ENCODE peak calls at places on chromosomes 11 and 22, in seven cellular contexts. E is GM23338, D is stomach, L is AG09309, F is Peyer's patch, V is psoas muscle, I is suprapubic skin. R is an unnamed sample.

GRCh38 chr11:72840780-72841179 is 26.6 kb downstream of the ATG16L2 start:
- DNase-seq in E (no peak), D (no peak), F (no peak), L (peak; percentile 81), I (no peak), V (no peak), R (no peak)

GRCh38 chr11:60836866-60837510 is 4.9 kb upstream of the CCDC86 start:
- DNase-seq in L (no peak), I (no peak), F (no peak), D (no peak), V (peak; percentile 15), E (no peak), R (no peak)

GRCh38 chr11:41459602-41460405 is at the start of gene LRRC4C:
- DNase-seq in I (no peak), F (no peak), V (no peak), D (no peak), L (no peak), E (peak; percentile 34), R (no peak)

GRCh38 chr11:70537576-70538571 is 139.5 kb downstream of the CTTN start:
- DNase-seq in F (no peak), I (no peak), D (no peak), V (peak; percentile 45), L (no peak), E (no peak), R (no peak)

GRCh38 chr22:37930270-37930951 is 23.0 kb downstream of the C22orf23 start:
- DNase-seq in L (no peak), E (peak; percentile 61), F (no peak), V (no peak), D (no peak), I (no peak), R (peak; percentile 52)

GRCh38 chr11:5369793-5370192 is 13.8 kb upstream of the OR51M1 start:
- DNase-seq in D (no peak), E (peak; percentile 34), L (no peak), I (no peak), V (no peak), F (no peak), R (no peak)

GRCh38 chr11:16000065-16000464 is 356.3 kb downstream of the SOX6 start:
- DNase-seq in I (no peak), E (no peak), V (no peak), L (peak; percentile 16), D (no peak), F (no peak), R (no peak)

GRCh38 chr22:41028841-41029240 is 63.6 kb upstream of the EP300 start:
- DNase-seq in E (no peak), I (no peak), L (peak; percentile 87), V (no peak), F (no peak), D (no peak), R (no peak)

GRCh38 chr11:19828382-19829108 is 115.9 kb downstream of the NAV2 start:
- DNase-seq in D (no peak), I (no peak), E (no peak), F (no peak), L (no peak), V (no peak), R (no peak)

GRCh38 chr11:44316388-44317240 is 6.7 kb upstream of the ALX4 start:
- DNase-seq in V (no peak), F (no peak), E (peak; percentile 74), I (no peak), L (no peak), D (no peak), R (no peak)

GRCh38 chr22:17774206-17774927 is at the start of gene BID:
- DNase-seq in D (peak; percentile 60), E (peak; percentile 40), L (no peak), I (no peak), F (peak; percentile 84), V (peak; percentile 71), R (no peak)

GRCh38 chr11:107018274-107018901 is at the start of gene GUCY1A2:
- DNase-seq in L (no peak), V (peak; percentile 48), I (no peak), D (no peak), F (no peak), E (peak; percentile 53), R (peak; percentile 73)

GRCh38 chr11:73995247-73995646 is 12.6 kb upstream of the UCP2 start:
- DNase-seq in F (peak; percentile 21), D (no peak), E (no peak), I (no peak), L (no peak), V (no peak), R (no peak)

GRCh38 chr22:41479671-41480396 is 10.9 kb downstream of the ACO2 start:
- DNase-seq in D (no peak), L (no peak), V (no peak), E (peak; percentile 75), I (no peak), F (no peak), R (no peak)

GRCh38 chr11:2444301-2445106 is at the start of the genes KCNQ1 and TRPM5:
- DNase-seq in V (peak; percentile 61), D (peak; percentile 88), I (no peak), E (peak; percentile 79), L (no peak), F (peak; percentile 90), R (peak; percentile 74)

GRCh38 chr11:17986711-17987220 is 26.1 kb downstream of the SERGEF start:
- DNase-seq in L (no peak), V (no peak), D (no peak), F (no peak), E (no peak), I (no peak), R (no peak)

GRCh38 chr11:71251159-71251721 is 1.1 kb downstream of the SHANK2 start:
- DNase-seq in E (peak; percentile 46), D (peak; percentile 54), V (no peak), L (no peak), F (peak; percentile 40), I (peak; percentile 79), R (peak; percentile 77)

GRCh38 chr11:93945596-93945995 is 75.6 kb upstream of the HEPHL1 start:
- DNase-seq in V (no peak), I (no peak), D (no peak), F (no peak), L (no peak), E (no peak), R (no peak)

GRCh38 chr11:93936416-93936815 is 84.7 kb upstream of the HEPHL1 start:
- DNase-seq in D (no peak), I (no peak), E (no peak), F (no peak), V (no peak), L (no peak), R (no peak)

GRCh38 chr11:93939084-93939780 is 81.9 kb upstream of the HEPHL1 start:
- DNase-seq in V (no peak), F (no peak), D (no peak), E (no peak), L (peak; percentile 29), I (no peak), R (no peak)

GRCh38 chr11:93940395-93940794 is 80.8 kb upstream of the HEPHL1 start:
- DNase-seq in L (no peak), V (no peak), I (no peak), F (no peak), E (no peak), D (no peak), R (no peak)

DNA sequence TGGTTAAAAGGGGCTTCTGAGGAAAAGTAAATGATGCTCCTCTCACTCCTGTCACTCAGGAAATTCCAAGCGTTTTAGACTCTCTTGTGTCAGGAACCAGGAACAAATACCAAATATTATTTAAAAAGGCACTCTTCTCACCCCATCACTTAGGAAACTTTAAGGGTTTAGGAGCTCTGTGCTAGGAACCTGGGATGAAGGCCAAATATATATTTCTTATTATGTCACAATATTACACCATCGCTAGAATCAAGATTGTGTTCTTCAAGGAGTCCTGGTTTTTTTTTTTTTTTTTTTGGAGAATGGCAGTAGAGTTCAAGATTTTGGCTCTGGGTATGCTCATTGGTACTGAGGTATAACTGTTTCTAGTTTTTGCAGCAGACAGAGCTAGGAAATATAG is 79.0 kb upstream of the HEPHL1 start:
- DNase-seq in F (no peak), I (no peak), V (no peak), E (no peak), D (no peak), L (no peak), R (no peak)
- H3K4me3 ChIP-seq in F (no peak overlapping the region), I (no peak overlapping the region), V (no peak overlapping the region), E (no peak overlapping the region), D (no peak overlapping the region), L (no peak overlapping the region), R (no peak overlapping the region)

GRCh38 chr22:46769706-46770105 is 7.3 kb downstream of the TBC1D22A start:
- DNase-seq in L (no peak), I (no peak), F (no peak), E (no peak), D (no peak), V (no peak), R (no peak)

GRCh38 chr22:46769191-46769675 is 6.8 kb downstream of the TBC1D22A start:
- DNase-seq in I (no peak), D (peak; percentile 58), L (no peak), F (peak; percentile 81), E (no peak), V (peak; percentile 84), R (no peak)

GRCh38 chr22:46773074-46773473 is 10.6 kb downstream of the TBC1D22A start:
- DNase-seq in F (no peak), L (no peak), E (no peak), V (no peak), I (no peak), D (no peak), R (no peak)

GRCh38 chr22:46770151-46770641 is 7.7 kb downstream of the TBC1D22A start:
- DNase-seq in V (no peak), L (no peak), D (no peak), I (no peak), F (no peak), E (no peak), R (no peak)

GRCh38 chr22:46770726-46771125 is 8.3 kb downstream of the TBC1D22A start:
- DNase-seq in V (no peak), E (no peak), D (no peak), F (peak; percentile 79), L (no peak), I (no peak), R (no peak)
- H3K4me3 ChIP-seq in V (no peak overlapping the region), E (no peak overlapping the region), D (no peak overlapping the region), F (no peak overlapping the region), L (no peak overlapping the region), I (no peak overlapping the region), R (no peak overlapping the region)

GRCh38 chr11:77124041-77124440 is 4.0 kb upstream of the MYO7A start:
- DNase-seq in I (no peak), D (no peak), V (no peak), E (no peak), F (no peak), L (no peak), R (no peak)

GRCh38 chr11:77121096-77121640 is 6.9 kb upstream of the MYO7A start:
- DNase-seq in E (no peak), L (no peak), I (no peak), F (no peak), V (peak; percentile 24), D (no peak), R (peak; percentile 63)

GRCh38 chr11:77123591-77123990 is 4.5 kb upstream of the MYO7A start:
- DNase-seq in L (no peak), I (no peak), V (peak; percentile 34), F (no peak), E (no peak), D (no peak), R (no peak)

GRCh38 chr11:77121876-77122575 is 6.0 kb upstream of the MYO7A start:
- DNase-seq in F (no peak), E (no peak), D (no peak), V (peak; percentile 23), L (no peak), I (no peak), R (no peak)

GRCh38 chr11:77122576-77123212 is 5.4 kb upstream of the MYO7A start:
- DNase-seq in E (no peak), F (no peak), I (no peak), D (no peak), L (no peak), V (peak; percentile 8), R (no peak)
- H3K4me3 ChIP-seq in E (no peak overlapping the region), F (no peak overlapping the region), I (no peak overlapping the region), D (no peak overlapping the region), L (no peak overlapping the region), V (no peak overlapping the region), R (no peak overlapping the region)

GRCh38 chr11:8080674-8081590 is at the start of gene TUB:
- DNase-seq in L (no peak), E (peak; percentile 86), F (no peak), V (no peak), I (no peak), D (peak; percentile 26), R (no peak)
- H3K4me3 ChIP-seq in L (peak within 1 kb of the TSS; percentile 63), E (peak within 1 kb of the TSS; percentile 69), F (peak within 1 kb of the TSS; percentile 28), V (peak within 1 kb of the TSS; percentile 67), I (peak within 1 kb of the TSS; percentile 71), D (peak within 1 kb of the TSS; percentile 71), R (peak within 1 kb of the TSS; percentile 28)

R was measured in pancreas.